ENCODE peak calls at places on chromosomes 4 and X, in six cellular contexts. W is HuH-7; G is effector memory CD4-positive, alpha-beta T cell; X is AG04450; D is ovary; L is MCF 10A. C is an unnamed sample.

GRCh38 chr4:21697583-21697982 is 251.0 kb downstream of the KCNIP4 start:
- DNase-seq in G (no peak), W (no peak), L (peak), X (no peak), D (no peak), C (no peak)

GRCh38 chrX:48508400-48509244 is at the start of gene PORCN:
- DNase-seq in X (no peak), L (peak), W (peak), D (peak), G (peak), C (peak)

GRCh38 chr4:185227131-185227551 is 17.7 kb downstream of the SNX25 start:
- DNase-seq in X (no peak), L (no peak), W (no peak), D (no peak), G (no peak), C (no peak)

GRCh38 chr4:184752496-184753275 is 18.8 kb upstream of the CENPU start:
- DNase-seq in X (no peak), D (no peak), L (no peak), G (no peak), W (no peak), C (no peak)

GRCh38 chr4:17232575-17233253 is 279.2 kb downstream of the QDPR start:
- DNase-seq in G (no peak), L (peak), D (no peak), W (no peak), X (peak), C (no peak)

GRCh38 chr4:114041117-114041475 is 61.6 kb upstream of the ARSJ start:
- DNase-seq in G (no peak), X (peak), L (no peak), W (no peak), D (no peak), C (no peak)

GRCh38 chr4:75490155-75490554 is 24.0 kb downstream of the RCHY1 start:
- DNase-seq in W (no peak), L (peak), G (no peak), X (peak), D (no peak), C (no peak)

GRCh38 chr4:122826596-122827257 is at the start of gene FGF2:
- DNase-seq in L (peak), G (no peak), W (peak), X (no peak), D (peak), C (peak)

GRCh38 chr4:3657917-3658913 is 108.0 kb upstream of the ADRA2C start:
- DNase-seq in X (peak), D (no peak), W (no peak), L (peak), G (no peak), C (no peak)

GRCh38 chr4:48290146-48290772 is 20.6 kb upstream of the TEC start:
- DNase-seq in X (no peak), W (peak), L (peak), D (no peak), G (no peak), C (no peak)

GRCh38 chr4:8702516-8703400 is 110.2 kb downstream of the CPZ start:
- DNase-seq in D (no peak), X (no peak), W (no peak), L (no peak), G (no peak), C (no peak)

GRCh38 chr4:185711764-185712163 is 100.2 kb downstream of the SORBS2 start:
- DNase-seq in L (peak), X (no peak), D (no peak), G (no peak), W (no peak), C (no peak)

GRCh38 chr4:157728215-157728614 is 444.6 kb downstream of the GASK1B start:
- DNase-seq in L (no peak), G (no peak), W (no peak), D (no peak), X (no peak), C (no peak)

GRCh38 chrX:141467442-141467841 is 117.1 kb downstream of the SPANXA1 start:
- DNase-seq in W (peak), G (no peak), L (peak), D (no peak), X (no peak), C (no peak)

GRCh38 chr4:110823251-110823650 is 200.4 kb upstream of the PITX2 start:
- DNase-seq in G (no peak), D (no peak), L (peak), X (no peak), W (no peak), C (no peak)

GRCh38 chrX:13051529-13052172 is 7.2 kb upstream of the FAM9C start:
- DNase-seq in D (no peak), W (no peak), X (no peak), G (no peak), L (peak), C (no peak)

GRCh38 chr4:98994474-98995182 is 893 bp upstream of the METAP1 start:
- DNase-seq in W (peak), X (no peak), L (no peak), G (no peak), D (peak), C (no peak)

GRCh38 chr4:8352368-8353157 is 83.0 kb downstream of the HTRA3 start:
- DNase-seq in G (no peak), X (no peak), L (no peak), D (peak), W (no peak), C (no peak)

GRCh38 chrX:110402091-110402854 is 43.6 kb downstream of the RTL9 start:
- DNase-seq in D (no peak), L (peak), X (no peak), G (no peak), W (no peak), C (no peak)